ENCODE peak calls at places on chromosome 22, in nine cellular contexts. K is H54, N is B cell, G is NCI-H1436, A is mesenchymal stem cell, X is foreskin fibroblast, J is iPS-NIHi11, C is left ventricle myocardium superior, E is epithelial cell of prostate. L is an unnamed sample.

GRCh38 chr22:47138898-47139789 is 376.7 kb downstream of the TBC1D22A start:
- DNase-seq in K (no peak), N (no peak), G (no peak), A (no peak), X (no peak), J (no peak), C (no peak), E (no peak), L (no peak)

GRCh38 chr22:35489225-35489624 is 51.4 kb upstream of the RASD2 start:
- DNase-seq in K (no peak), N (no peak), G (peak), A (no peak), X (no peak), J (no peak), C (no peak), E (peak), L (peak)

GRCh38 chr22:22316589-22316988 is 72.0 kb downstream of the VPREB1 start:
- DNase-seq in K (no peak), N (no peak), G (no peak), A (no peak), X (no peak), J (peak), C (no peak), E (no peak), L (no peak)

GRCh38 chr22:41752011-41752975 is 48.2 kb upstream of the CCDC134 start:
- DNase-seq in K (no peak), N (no peak), G (no peak), A (no peak), X (no peak), J (no peak), C (no peak), E (no peak), L (no peak)

GRCh38 chr22:45211435-45211834 is 29.3 kb downstream of the KIAA0930 start:
- DNase-seq in K (no peak), N (no peak), G (no peak), A (peak), X (peak), J (no peak), C (peak), E (no peak), L (no peak)

GRCh38 chr22:44147821-44148574 is 32.7 kb upstream of the PARVG start:
- DNase-seq in K (no peak), N (no peak), G (no peak), A (peak), X (no peak), J (peak), C (no peak), E (no peak), L (no peak)

GRCh38 chr22:36252754-36253522 is at the start of gene APOL1:
- DNase-seq in K (peak), N (peak), G (no peak), A (peak), X (no peak), J (no peak), C (peak), E (peak), L (no peak)

GRCh38 chr22:46056169-46057041 is 79.4 kb upstream of the WNT7B start:
- DNase-seq in K (no peak), N (no peak), G (no peak), A (no peak), X (no peak), J (no peak), C (peak), E (no peak), L (no peak)

GRCh38 chr22:46968359-46968740 is 205.9 kb downstream of the TBC1D22A start:
- DNase-seq in K (no peak), N (no peak), G (no peak), A (no peak), X (no peak), J (no peak), C (no peak), E (no peak), L (no peak)

GRCh38 chr22:45319319-45319675 is 9.6 kb downstream of the FAM118A start:
- DNase-seq in K (no peak), N (no peak), G (no peak), A (peak), X (no peak), J (no peak), C (peak), E (no peak), L (no peak)

GRCh38 chr22:38040953-38041759 is 16.0 kb upstream of the PICK1 start:
- DNase-seq in K (peak), N (no peak), G (no peak), A (no peak), X (no peak), J (no peak), C (no peak), E (no peak), L (no peak)

GRCh38 chr22:38127869-38128268 is 17.4 kb upstream of the BAIAP2L2 start:
- DNase-seq in K (no peak), N (no peak), G (no peak), A (no peak), X (no peak), J (no peak), C (no peak), E (no peak), L (no peak)

GRCh38 chr22:23497016-23497885 is 82.8 kb downstream of the IGLL1 start:
- DNase-seq in K (no peak), N (no peak), G (no peak), A (no peak), X (no peak), J (no peak), C (no peak), E (no peak), L (no peak)

GRCh38 chr22:36081023-36081431 is 52.4 kb upstream of the RBFOX2 start:
- DNase-seq in K (peak), N (no peak), G (no peak), A (peak), X (peak), J (no peak), C (no peak), E (no peak), L (no peak)

GRCh38 chr22:49752598-49753091 is 75.0 kb downstream of the BRD1 start:
- DNase-seq in K (no peak), N (no peak), G (no peak), A (no peak), X (no peak), J (no peak), C (no peak), E (no peak), L (no peak)

GRCh38 chr22:24289138-24289537 is 18.5 kb downstream of the SPECC1L start:
- DNase-seq in K (peak), N (no peak), G (no peak), A (peak), X (peak), J (no peak), C (no peak), E (no peak), L (no peak)

GRCh38 chr22:19525116-19525660 is 978 bp upstream of the CLDN5 start:
- DNase-seq in K (no peak), N (no peak), G (no peak), A (no peak), X (no peak), J (no peak), C (peak), E (no peak), L (no peak)

GRCh38 chr22:50581031-50581949 is 1.4 kb downstream of the CHKB start:
- DNase-seq in K (no peak), N (no peak), G (no peak), A (peak), X (no peak), J (no peak), C (no peak), E (no peak), L (no peak)

GRCh38 chr22:49251371-49251770 is 576.3 kb downstream of the BRD1 start:
- DNase-seq in K (no peak), N (no peak), G (no peak), A (no peak), X (no peak), J (no peak), C (no peak), E (no peak), L (no peak)

GRCh38 chr22:49676783-49677494 is 150.7 kb downstream of the BRD1 start:
- DNase-seq in K (no peak), N (no peak), G (no peak), A (no peak), X (no peak), J (no peak), C (no peak), E (no peak), L (no peak)

GRCh38 chr22:25777870-25778269 is 35.9 kb downstream of the MYO18B start:
- DNase-seq in K (peak), N (no peak), G (peak), A (peak), X (peak), J (no peak), C (no peak), E (no peak), L (no peak)

GRCh38 chr22:25402160-25402500 is 162.3 kb upstream of the GRK3 start:
- DNase-seq in K (no peak), N (no peak), G (no peak), A (no peak), X (no peak), J (no peak), C (no peak), E (no peak), L (no peak)

GRCh38 chr22:44057411-44057987 is 33.4 kb downstream of the PARVB start:
- DNase-seq in K (no peak), N (no peak), G (no peak), A (no peak), X (no peak), J (no peak), C (peak), E (no peak), L (no peak)

GRCh38 chr22:19228174-19228573 is 49.6 kb upstream of the SLC25A1 start:
- DNase-seq in K (no peak), N (no peak), G (no peak), A (no peak), X (no peak), J (no peak), C (peak), E (no peak), L (no peak)

GRCh38 chr22:36368359-36368983 is 19.3 kb downstream of the MYH9 start:
- DNase-seq in K (no peak), N (no peak), G (no peak), A (peak), X (peak), J (peak), C (no peak), E (no peak), L (no peak)

GRCh38 chr22:34966980-34967379 is 99.0 kb upstream of the ISX start:
- DNase-seq in K (peak), N (no peak), G (no peak), A (no peak), X (no peak), J (no peak), C (no peak), E (no peak), L (peak)

GRCh38 chr22:41096841-41097240 is 4.4 kb downstream of the EP300 start:
- DNase-seq in K (no peak), N (no peak), G (no peak), A (no peak), X (no peak), J (no peak), C (no peak), E (no peak), L (no peak)

GRCh38 chr22:42376721-42377177 is 55.5 kb downstream of the NFAM1 start:
- DNase-seq in K (no peak), N (no peak), G (peak), A (peak), X (peak), J (peak), C (peak), E (no peak), L (no peak)

GRCh38 chr22:20991252-20992055 is 9.4 kb downstream of the LZTR1 start:
- DNase-seq in K (no peak), N (no peak), G (no peak), A (no peak), X (no peak), J (no peak), C (no peak), E (no peak), L (no peak)

GRCh38 chr22:39597236-39597869 is 26.8 kb downstream of the CACNA1I start:
- DNase-seq in K (no peak), N (no peak), G (no peak), A (no peak), X (no peak), J (no peak), C (no peak), E (no peak), L (no peak)